ENCODE peak calls at places on chromosomes 4 and X, in five cellular contexts. R is K562, L is HepG2, U is A549, S is IMR-90. A is an unnamed sample.

GRCh38 chr4:17717301-17717700 is 64.1 kb downstream of the FAM184B start:
- DNase-seq in R (no peak), L (no peak), U (no peak), S (no peak), A (no peak)

GRCh38 chr4:53586121-53586816 is 5.0 kb downstream of the LNX1 start:
- DNase-seq in R (no peak), L (no peak), U (no peak), S (peak), A (no peak)

GRCh38 chrX:72201836-72202536 is 20.4 kb downstream of the PIN4 start:
- DNase-seq in R (no peak), L (no peak), U (no peak), S (peak), A (no peak)

GRCh38 chrX:1224954-1225353 is 12.5 kb upstream of the CRLF2 start:
- DNase-seq in R (no peak), L (no peak), U (no peak), S (no peak), A (no peak)

GRCh38 chr4:11529625-11530201 is 101.0 kb upstream of the HS3ST1 start:
- DNase-seq in R (no peak), L (no peak), U (no peak), S (peak), A (no peak)

GRCh38 chr4:54933579-54933978 is 191.8 kb downstream of the KDR start:
- DNase-seq in R (no peak), L (no peak), U (no peak), S (no peak), A (no peak)

GRCh38 chr4:2290974-2291704 is 29.2 kb upstream of the MXD4 start:
- DNase-seq in R (no peak), L (no peak), U (no peak), S (no peak), A (peak)

GRCh38 chr4:1234811-1235292 is 14.1 kb downstream of the CTBP1 start:
- DNase-seq in R (no peak), L (no peak), U (no peak), S (no peak), A (no peak)

GRCh38 chr4:106306561-106306960 is 9.4 kb downstream of the TBCK start:
- DNase-seq in R (no peak), L (no peak), U (no peak), S (no peak), A (no peak)

GRCh38 chr4:65918872-65919271 is 248.6 kb upstream of the EPHA5 start:
- DNase-seq in R (no peak), L (no peak), U (no peak), S (no peak), A (no peak)

GRCh38 chrX:47218920-47219815 is 687 bp downstream of the CDK16 start:
- DNase-seq in R (peak), L (no peak), U (peak), S (no peak), A (peak)

GRCh38 chr4:163988391-163988790 is 493.9 kb downstream of the TMA16 start:
- DNase-seq in R (no peak), L (no peak), U (no peak), S (no peak), A (no peak)

GRCh38 chr4:150145090-150145949 is 67.1 kb downstream of the DCLK2 start:
- DNase-seq in R (no peak), L (no peak), U (no peak), S (peak), A (no peak)

GRCh38 chrX:103818844-103819243 is 13.2 kb downstream of the RAB9B start:
- DNase-seq in R (no peak), L (no peak), U (no peak), S (no peak), A (no peak)

GRCh38 chr4:1375051-1375721 is 28.2 kb downstream of the UVSSA start:
- DNase-seq in R (no peak), L (no peak), U (no peak), S (no peak), A (no peak)

GRCh38 chr4:87853108-87853507 is 20.3 kb downstream of the MEPE start:
- DNase-seq in R (peak), L (peak), U (peak), S (peak), A (peak)

GRCh38 chrX:68072016-68072415 is 361.3 kb downstream of the OPHN1 start:
- DNase-seq in R (no peak), L (no peak), U (no peak), S (peak), A (no peak)

GRCh38 chr4:76233088-76233487 is 18.4 kb upstream of the FAM47E start:
- DNase-seq in R (no peak), L (no peak), U (no peak), S (no peak), A (no peak)

GRCh38 chr4:41320278-41320677 is 63.5 kb downstream of the UCHL1 start:
- DNase-seq in R (no peak), L (no peak), U (no peak), S (no peak), A (no peak)
- TF ChIP-seq RFX5 in R (no peak), L (no peak), U (no peak), S (no peak), A (no peak)

GRCh38 chr4:72094054-72094780 is 62.4 kb downstream of the NPFFR2 start:
- DNase-seq in R (no peak), L (no peak), U (no peak), S (no peak), A (no peak)
- TF ChIP-seq RFX5 in R (no peak), L (no peak), U (no peak), S (no peak), A (no peak)

DNA sequence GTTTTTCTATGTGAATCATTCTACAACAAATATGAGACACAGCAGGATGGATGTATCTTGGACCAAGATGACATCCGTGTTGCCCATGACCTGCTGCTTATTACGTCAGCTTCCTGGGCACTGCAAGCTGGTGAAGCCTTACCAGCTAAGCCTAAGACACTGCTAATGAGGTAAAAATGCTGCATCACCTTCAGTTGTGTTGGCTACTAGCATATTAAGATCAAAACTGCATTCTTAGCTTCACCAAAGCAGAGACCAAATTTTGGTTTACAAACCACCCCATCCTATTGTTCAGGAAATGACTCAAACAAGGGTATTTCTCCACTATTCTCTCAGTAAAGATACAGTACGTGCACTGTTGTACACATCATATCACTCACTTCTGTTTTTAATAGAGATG is 50.3 kb downstream of the MAML3 start:
- DNase-seq in R (no peak), L (no peak), U (no peak), S (peak), A (no peak)
- TF ChIP-seq RFX5 in R (no peak), L (no peak), U (no peak), S (no peak), A (no peak)

GRCh38 chr4:114264877-114265291 is 285.4 kb upstream of the ARSJ start:
- DNase-seq in R (no peak), L (peak), U (no peak), S (peak), A (no peak)
- TF ChIP-seq RFX5 in R (no peak), L (no peak), U (no peak), S (no peak), A (no peak)

DNA sequence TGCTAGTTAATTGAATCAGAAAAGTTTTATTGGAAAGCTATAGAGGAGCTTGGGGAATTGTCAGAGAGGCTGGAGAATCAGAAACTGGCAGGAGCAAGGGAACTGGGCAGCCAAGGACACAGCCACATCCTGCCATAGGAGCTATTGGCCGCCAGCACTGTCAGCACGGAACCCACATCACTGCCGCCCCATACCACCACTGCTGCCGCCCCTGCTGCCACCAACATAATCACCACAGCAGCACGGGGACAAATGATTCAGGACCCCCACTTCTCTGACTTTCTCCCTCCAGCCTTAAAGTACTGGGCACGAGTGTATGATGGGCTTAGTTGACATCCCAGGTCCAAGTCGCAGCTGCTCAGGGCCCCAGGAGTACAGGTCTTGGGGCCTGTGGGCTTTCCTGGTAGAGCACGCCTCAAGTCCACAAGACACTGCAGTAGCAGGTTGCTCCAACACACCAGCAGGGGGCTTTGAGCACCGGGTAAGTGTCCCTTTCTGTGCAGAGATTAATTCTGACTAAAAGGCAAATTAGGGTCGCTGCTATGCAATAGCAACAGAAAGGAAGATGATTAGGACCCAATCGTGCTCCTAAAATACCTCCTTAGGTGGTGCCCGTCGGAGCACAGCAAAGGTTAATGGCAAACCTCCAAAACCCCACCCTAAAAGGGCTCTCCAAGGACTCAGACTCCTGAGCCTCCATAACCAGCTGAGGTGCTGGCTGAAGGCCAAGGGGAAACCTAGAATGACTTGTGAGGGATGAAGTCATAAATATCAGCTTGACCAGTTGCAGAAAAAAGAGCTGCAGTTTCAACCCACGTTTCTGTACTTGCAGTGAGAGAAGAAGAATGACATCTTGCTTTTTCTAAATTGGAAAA is 6.8 kb downstream of the PJA1 start:
- DNase-seq in R (peak), L (peak), U (peak), S (peak), A (peak)
- TF ChIP-seq RFX5 in R (no peak), L (no peak), U (no peak), S (no peak), A (no peak)

DNA sequence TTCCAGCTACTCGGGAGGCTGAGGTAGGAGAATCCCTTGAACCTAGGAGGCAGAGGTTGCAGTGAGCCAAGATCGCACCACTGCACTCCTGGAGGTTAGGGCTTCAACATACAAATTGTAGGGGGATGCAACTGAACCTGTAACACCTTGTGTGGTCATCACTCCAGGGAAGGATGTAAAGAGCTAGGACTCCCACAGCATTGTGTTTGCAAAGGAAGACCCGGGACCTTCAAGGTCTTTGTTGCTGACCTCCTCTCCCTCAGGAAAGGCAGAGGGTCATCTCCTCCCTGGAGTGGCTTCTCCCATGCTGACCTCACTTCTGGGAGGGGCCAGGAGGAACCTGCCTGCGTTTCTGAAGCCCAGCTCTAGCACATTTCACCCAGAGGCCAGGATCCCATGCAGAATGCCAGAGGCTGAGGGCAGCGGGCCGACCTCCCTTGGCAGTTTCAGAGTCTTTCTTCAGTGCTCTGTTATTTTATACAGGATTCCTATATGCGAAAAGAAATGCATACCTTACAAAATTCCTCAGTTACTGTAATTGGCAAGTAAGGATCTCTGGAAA is 80.2 kb downstream of the HTRA3 start:
- DNase-seq in R (no peak), L (no peak), U (no peak), S (no peak), A (no peak)
- TF ChIP-seq RFX5 in R (no peak), L (no peak), U (no peak), S (no peak), A (no peak)

GRCh38 chr4:13484749-13485345 is 707 bp upstream of the RAB28 start:
- DNase-seq in R (peak), L (peak), U (peak), S (peak), A (no peak)
- TF ChIP-seq RFX5 in R (no peak), L (no peak), U (no peak), S (no peak), A (no peak)

DNA sequence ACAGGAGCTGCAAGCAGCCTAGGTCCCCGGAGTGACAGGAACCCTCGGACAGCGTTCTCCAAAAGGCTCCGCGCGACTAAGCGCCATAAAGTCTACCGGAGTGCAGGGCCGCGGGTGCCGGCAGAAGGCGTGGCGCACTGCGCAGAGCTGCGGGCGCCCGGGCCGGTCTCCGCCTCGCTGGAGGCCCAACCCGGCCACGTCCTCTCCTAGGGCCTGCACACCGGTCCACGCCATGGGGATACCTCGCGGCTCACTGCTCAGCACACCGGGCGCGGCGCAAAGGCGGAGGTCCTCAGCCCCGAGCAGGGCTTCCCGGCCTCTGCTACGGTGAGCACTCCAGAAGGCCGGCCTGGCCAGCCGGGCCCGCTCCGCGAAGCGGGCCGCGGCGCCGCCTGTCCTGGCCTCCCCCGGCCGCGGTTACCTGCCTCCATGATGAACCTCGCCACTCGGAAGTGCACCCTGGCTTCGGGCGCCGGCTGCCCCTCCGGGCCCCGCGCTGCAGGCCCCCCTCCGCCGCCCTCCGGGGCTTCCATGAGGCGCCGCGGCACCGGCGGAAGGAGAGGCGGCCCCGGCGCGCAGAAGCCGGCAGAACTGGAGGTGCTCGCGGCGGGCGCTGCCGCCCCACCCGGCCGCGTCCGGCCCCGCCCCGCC is at the start of gene CCNQ:
- DNase-seq in R (peak), L (no peak), U (no peak), S (peak), A (peak)
- TF ChIP-seq RFX5 in R (no peak), L (no peak), U (no peak), S (no peak), A (no peak)

GRCh38 chr4:6747690-6748068 is 31.7 kb downstream of the BLOC1S4 start:
- DNase-seq in R (no peak), L (no peak), U (no peak), S (no peak), A (no peak)

GRCh38 chr4:6750302-6751221 is 32.0 kb upstream of the KIAA0232 start:
- DNase-seq in R (no peak), L (no peak), U (no peak), S (no peak), A (no peak)

GRCh38 chr4:6749340-6750171 is 33.0 kb upstream of the KIAA0232 start:
- DNase-seq in R (peak), L (peak), U (peak), S (peak), A (peak)

GRCh38 chr4:6748286-6748685 is 32.3 kb downstream of the BLOC1S4 start:
- DNase-seq in R (no peak), L (no peak), U (no peak), S (no peak), A (no peak)

GRCh38 chr4:6746721-6747689 is 31.0 kb downstream of the BLOC1S4 start:
- DNase-seq in R (no peak), L (no peak), U (no peak), S (no peak), A (no peak)
- TF ChIP-seq RFX5 in R (no peak), L (no peak), U (no peak), S (no peak), A (no peak)

GRCh38 chr4:40931238-40931637 is 181.5 kb downstream of the NSUN7 start:
- DNase-seq in R (no peak), L (no peak), U (no peak), S (no peak), A (no peak)
- TF ChIP-seq RFX5 in R (no peak), L (no peak), U (no peak), S (no peak), A (no peak)